ENCODE peak calls at places on chromosomes 13 and 19, in six cellular contexts. G is RKO, Q is Caco-2, W is HTR-8/SVneo, I is osteocyte, P is T-helper 1 cell. D is an unnamed sample.

GRCh38 chr13:35648109-35648508 is 171.6 kb upstream of the MAB21L1 start:
- DNase-seq in P (no peak), W (no peak), Q (no peak), G (no peak), I (no peak), D (no peak)

GRCh38 chr13:47420012-47420411 is 523.2 kb upstream of the HTR2A start:
- DNase-seq in P (no peak), Q (no peak), W (no peak), I (no peak), G (no peak), D (no peak)

GRCh38 chr19:32035611-32036010 is 309.8 kb upstream of the ZNF507 start:
- DNase-seq in I (no peak), Q (no peak), G (no peak), W (no peak), P (no peak), D (no peak)

GRCh38 chr13:113034451-113035208 is 65.6 kb downstream of the MCF2L start:
- DNase-seq in W (peak; percentile 60), P (no peak), G (peak; percentile 24), I (no peak), Q (peak; percentile 78), D (no peak)

GRCh38 chr13:21434588-21434987 is 24.5 kb downstream of the ZDHHC20 start:
- DNase-seq in W (no peak), P (no peak), I (no peak), G (no peak), Q (no peak), D (no peak)

GRCh38 chr19:55973982-55974381 is 12.6 kb upstream of the NLRP5 start:
- DNase-seq in G (no peak), Q (no peak), P (no peak), I (no peak), W (no peak), D (no peak)

GRCh38 chr13:109162248-109163051 is 533.0 kb downstream of the MYO16 start:
- DNase-seq in I (no peak), Q (no peak), W (no peak), G (no peak), P (no peak), D (peak; percentile 85)

GRCh38 chr13:113062691-113063090 is 42.9 kb upstream of the F7 start:
- DNase-seq in G (no peak), Q (no peak), P (no peak), W (no peak), I (no peak), D (no peak)

GRCh38 chr13:111967572-111968201 is 99.3 kb upstream of the SOX1 start:
- DNase-seq in P (no peak), Q (no peak), W (no peak), G (no peak), I (no peak), D (no peak)

GRCh38 chr19:54420383-54421168 is 5.3 kb downstream of the TTYH1 start:
- DNase-seq in W (no peak), Q (peak; percentile 51), G (no peak), P (no peak), I (no peak), D (no peak)

GRCh38 chr19:30890033-30890432 is 459.2 kb downstream of the TSHZ3 start:
- DNase-seq in I (no peak), G (no peak), Q (no peak), W (no peak), P (no peak), D (no peak)

GRCh38 chr19:39826311-39826945 is 7.5 kb downstream of the DYRK1B start:
- DNase-seq in P (no peak), W (no peak), I (no peak), Q (no peak), G (no peak), D (no peak)

GRCh38 chr19:38417544-38418506 is 8.2 kb downstream of the RASGRP4 start:
- DNase-seq in P (peak; percentile 29), G (no peak), W (no peak), Q (peak; percentile 85), I (no peak), D (no peak)

GRCh38 chr13:94169783-94170513 is 309.5 kb downstream of the DCT start:
- DNase-seq in G (no peak), P (no peak), W (no peak), I (no peak), Q (no peak), D (no peak)

D was measured in esophagus muscularis mucosa.